ENCODE peak calls at places on chromosomes 13 and 19, in four cellular contexts. One of them, this sample, is unnamed.

GRCh38 chr13:108961542-108962125 is 332.2 kb downstream of the MYO16 start:
- DNase-seq in thoracic aorta: no peak
- DNase-seq in uterus: no peak
- DNase-seq in GM13977: peak
- DNase-seq in this sample: peak

GRCh38 chr13:80883545-80883944 is 542.6 kb upstream of the SPRY2 start:
- DNase-seq in thoracic aorta: no peak
- DNase-seq in uterus: no peak
- DNase-seq in GM13977: no peak
- DNase-seq in this sample: no peak

GRCh38 chr19:2337329-2337707 is 8.8 kb downstream of the SPPL2B start:
- DNase-seq in thoracic aorta: no peak
- DNase-seq in uterus: peak
- DNase-seq in GM13977: no peak
- DNase-seq in this sample: no peak

GRCh38 chr13:73059460-73060250 is 850 bp downstream of the KLF5 start:
- DNase-seq in GM13977: peak
- DNase-seq in thoracic aorta: no peak
- DNase-seq in uterus: peak
- DNase-seq in this sample: peak

GRCh38 chr19:39413269-39413902 is 917 bp downstream of the PLEKHG2 start:
- DNase-seq in thoracic aorta: no peak
- DNase-seq in uterus: peak
- DNase-seq in GM13977: peak
- DNase-seq in this sample: peak

GRCh38 chr19:49830766-49831165 is 12.7 kb downstream of the MED25 start:
- DNase-seq in uterus: no peak
- DNase-seq in GM13977: no peak
- DNase-seq in thoracic aorta: no peak
- DNase-seq in this sample: no peak

GRCh38 chr13:114112826-114113322 is 19.5 kb downstream of the RASA3 start:
- DNase-seq in thoracic aorta: no peak
- DNase-seq in GM13977: no peak
- DNase-seq in uterus: peak
- DNase-seq in this sample: no peak

GRCh38 chr13:60352644-60353043 is 44.4 kb upstream of the TDRD3 start:
- DNase-seq in uterus: no peak
- DNase-seq in thoracic aorta: no peak
- DNase-seq in GM13977: no peak
- DNase-seq in this sample: no peak

GRCh38 chr13:38849316-38849715 is 141.3 kb downstream of the STOML3 start:
- DNase-seq in uterus: no peak
- DNase-seq in GM13977: no peak
- DNase-seq in thoracic aorta: no peak
- DNase-seq in this sample: no peak

GRCh38 chr13:51938454-51938853 is 72.8 kb downstream of the ATP7B start:
- DNase-seq in thoracic aorta: no peak
- DNase-seq in uterus: no peak
- DNase-seq in GM13977: no peak
- DNase-seq in this sample: no peak

GRCh38 chr13:105655046-105655445 is 880.4 kb downstream of the EFNB2 start:
- DNase-seq in thoracic aorta: no peak
- DNase-seq in GM13977: no peak
- DNase-seq in uterus: no peak
- DNase-seq in this sample: no peak

DNA sequence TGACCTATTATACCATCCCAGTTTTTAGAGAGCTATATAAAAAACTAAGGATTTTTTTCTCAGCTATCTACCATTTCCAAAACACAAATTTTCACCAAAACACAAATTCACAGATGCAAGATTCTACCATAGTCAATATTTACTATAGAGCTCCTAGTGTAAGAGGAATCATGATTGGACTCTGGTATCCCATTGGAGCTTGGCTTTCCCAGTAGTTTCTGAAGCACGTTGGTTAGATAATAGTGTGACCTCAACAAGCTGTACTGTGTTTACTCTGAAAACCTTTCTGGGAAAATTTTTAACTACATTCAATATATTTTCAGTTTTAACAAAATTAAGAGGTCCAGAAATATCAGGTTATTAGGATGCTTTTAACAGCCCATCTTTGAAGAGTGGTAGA is 660.6 kb upstream of the SLC10A2 start:
- DNase-seq in uterus: no peak
- DNase-seq in GM13977: no peak
- DNase-seq in thoracic aorta: no peak
- DNase-seq in this sample: no peak
- TF ChIP-seq CTCF in uterus: no peak
- TF ChIP-seq CTCF in GM13977: no peak
- TF ChIP-seq CTCF in thoracic aorta: no peak
- TF ChIP-seq CTCF in this sample: no peak

GRCh38 chr13:41960700-41961697 is at the start of gene VWA8:
- DNase-seq in uterus: peak
- DNase-seq in GM13977: peak
- DNase-seq in thoracic aorta: peak
- DNase-seq in this sample: peak
- TF ChIP-seq CTCF in uterus: no peak
- TF ChIP-seq CTCF in GM13977: no peak
- TF ChIP-seq CTCF in thoracic aorta: no peak
- TF ChIP-seq CTCF in this sample: no peak

GRCh38 chr19:41265376-41266153 is 1.4 kb downstream of the HNRNPUL1 start:
- DNase-seq in thoracic aorta: no peak
- DNase-seq in GM13977: peak
- DNase-seq in uterus: no peak
- DNase-seq in this sample: peak

GRCh38 chr19:41264581-41265375 is 606 bp downstream of the HNRNPUL1 start:
- DNase-seq in uterus: peak
- DNase-seq in thoracic aorta: no peak
- DNase-seq in GM13977: peak
- DNase-seq in this sample: peak

GRCh38 chr19:41263850-41264580 is at the start of gene HNRNPUL1:
- DNase-seq in GM13977: peak
- DNase-seq in uterus: peak
- DNase-seq in thoracic aorta: peak
- DNase-seq in this sample: peak

GRCh38 chr19:41263042-41263849 is 926 bp upstream of the HNRNPUL1 start:
- DNase-seq in uterus: peak
- DNase-seq in thoracic aorta: peak
- DNase-seq in GM13977: peak
- DNase-seq in this sample: peak

DNA sequence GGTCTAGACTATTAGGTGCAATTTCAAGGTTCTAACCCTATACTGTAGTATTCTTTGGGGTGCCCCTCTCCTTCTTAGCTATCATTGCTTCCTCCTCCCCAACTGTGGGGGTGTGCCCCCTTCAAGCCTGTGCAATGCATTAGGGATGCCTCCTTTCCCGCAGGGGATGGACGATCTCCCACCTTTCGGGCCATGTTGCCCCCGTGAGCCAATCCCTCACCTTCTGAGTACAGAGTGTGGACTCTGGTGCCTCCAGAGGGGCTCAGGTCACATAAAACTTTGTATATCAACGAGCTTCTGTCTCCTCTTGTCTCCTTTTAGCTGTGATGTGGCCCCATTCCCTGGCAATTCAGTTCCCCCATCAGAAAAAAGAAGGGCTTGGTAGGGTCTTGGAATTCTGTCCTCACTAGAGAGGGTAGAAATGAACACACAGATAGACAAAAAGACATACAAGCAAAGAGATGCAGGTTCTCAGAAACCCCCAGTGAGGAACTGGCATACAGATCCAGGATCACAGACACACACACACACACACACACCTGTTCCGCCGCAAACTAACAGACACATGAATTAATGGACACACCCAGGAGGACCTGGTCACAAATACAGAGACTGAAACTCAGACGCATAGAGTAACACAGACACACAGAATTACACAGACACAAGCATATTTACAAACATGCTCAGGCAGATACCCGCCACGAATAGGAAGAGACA is 2.5 kb upstream of the HNRNPUL1 start:
- DNase-seq in GM13977: no peak
- DNase-seq in thoracic aorta: no peak
- DNase-seq in uterus: no peak
- DNase-seq in this sample: no peak
- TF ChIP-seq CTCF in GM13977: no peak
- TF ChIP-seq CTCF in thoracic aorta: no peak
- TF ChIP-seq CTCF in uterus: no peak
- TF ChIP-seq CTCF in this sample: no peak

GRCh38 chr13:75759531-75759930 is 123.4 kb downstream of the LMO7 start:
- DNase-seq in uterus: no peak
- DNase-seq in GM13977: no peak
- DNase-seq in thoracic aorta: no peak
- DNase-seq in this sample: no peak

GRCh38 chr13:75762066-75762937 is 126.2 kb downstream of the LMO7 start:
- DNase-seq in GM13977: peak
- DNase-seq in uterus: no peak
- DNase-seq in thoracic aorta: no peak
- DNase-seq in this sample: peak

GRCh38 chr13:75761373-75761772 is 125.2 kb downstream of the LMO7 start:
- DNase-seq in uterus: no peak
- DNase-seq in GM13977: peak
- DNase-seq in thoracic aorta: no peak
- DNase-seq in this sample: peak

GRCh38 chr13:75762967-75763366 is 126.8 kb downstream of the LMO7 start:
- DNase-seq in thoracic aorta: no peak
- DNase-seq in uterus: no peak
- DNase-seq in GM13977: no peak
- DNase-seq in this sample: no peak

DNA sequence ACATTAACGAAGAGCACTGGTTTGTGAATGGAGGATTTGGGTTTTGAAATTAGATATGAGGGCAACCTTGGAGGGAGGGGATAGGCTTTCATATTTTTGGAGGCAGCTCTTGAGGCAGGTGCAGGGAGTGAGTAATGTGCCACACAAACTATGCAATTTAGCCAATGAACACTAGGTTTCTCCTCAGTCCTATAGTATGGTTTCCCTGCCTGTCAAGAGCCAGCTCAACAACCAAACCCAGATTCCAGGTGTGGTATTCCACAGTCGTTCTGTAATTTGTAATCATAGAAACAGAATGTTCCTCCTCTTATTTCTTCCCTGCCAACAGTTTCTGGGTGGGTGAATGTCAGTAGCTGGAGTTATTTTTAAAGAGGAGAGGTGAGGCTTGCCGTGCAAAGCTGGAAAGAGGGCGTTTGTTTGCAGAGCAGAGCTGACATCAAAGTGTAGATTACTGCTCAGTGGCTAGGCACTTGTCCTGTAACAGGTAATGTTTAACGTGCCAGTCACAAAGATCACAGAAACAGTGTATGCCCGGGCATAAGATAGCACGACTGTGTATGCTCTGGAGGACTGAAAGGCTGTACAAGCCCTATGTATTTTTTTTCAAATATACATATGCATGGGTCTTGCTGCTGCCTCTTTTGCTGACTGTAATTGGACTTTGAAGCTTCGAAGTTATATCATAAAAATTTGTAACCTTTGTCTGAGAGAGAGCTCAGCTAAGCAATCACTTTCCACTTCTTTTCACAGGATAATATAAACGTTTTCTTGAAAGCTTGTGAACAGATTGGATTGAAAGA is 124.3 kb downstream of the LMO7 start:
- DNase-seq in GM13977: no peak
- DNase-seq in uterus: no peak
- DNase-seq in thoracic aorta: no peak
- DNase-seq in this sample: no peak
- TF ChIP-seq CTCF in GM13977: peak
- TF ChIP-seq CTCF in uterus: no peak
- TF ChIP-seq CTCF in thoracic aorta: no peak
- TF ChIP-seq CTCF in this sample: no peak

GRCh38 chr13:77065456-77066147 is 38.6 kb upstream of the FBXL3 start:
- DNase-seq in GM13977: no peak
- DNase-seq in thoracic aorta: no peak
- DNase-seq in uterus: no peak
- DNase-seq in this sample: no peak
- TF ChIP-seq CTCF in GM13977: no peak
- TF ChIP-seq CTCF in thoracic aorta: no peak
- TF ChIP-seq CTCF in uterus: no peak
- TF ChIP-seq CTCF in this sample: no peak

GRCh38 chr13:98771838-98772611 is 19.6 kb upstream of the SLC15A1 start:
- DNase-seq in thoracic aorta: no peak
- DNase-seq in GM13977: no peak
- DNase-seq in uterus: no peak
- DNase-seq in this sample: no peak

GRCh38 chr13:98773921-98774320 is 21.4 kb upstream of the SLC15A1 start:
- DNase-seq in thoracic aorta: no peak
- DNase-seq in GM13977: no peak
- DNase-seq in uterus: no peak
- DNase-seq in this sample: no peak

GRCh38 chr13:98775386-98775785 is 22.9 kb upstream of the SLC15A1 start:
- DNase-seq in thoracic aorta: no peak
- DNase-seq in uterus: no peak
- DNase-seq in GM13977: no peak
- DNase-seq in this sample: no peak

GRCh38 chr13:98774776-98775175 is 22.3 kb upstream of the SLC15A1 start:
- DNase-seq in thoracic aorta: no peak
- DNase-seq in uterus: no peak
- DNase-seq in GM13977: no peak
- DNase-seq in this sample: no peak

DNA sequence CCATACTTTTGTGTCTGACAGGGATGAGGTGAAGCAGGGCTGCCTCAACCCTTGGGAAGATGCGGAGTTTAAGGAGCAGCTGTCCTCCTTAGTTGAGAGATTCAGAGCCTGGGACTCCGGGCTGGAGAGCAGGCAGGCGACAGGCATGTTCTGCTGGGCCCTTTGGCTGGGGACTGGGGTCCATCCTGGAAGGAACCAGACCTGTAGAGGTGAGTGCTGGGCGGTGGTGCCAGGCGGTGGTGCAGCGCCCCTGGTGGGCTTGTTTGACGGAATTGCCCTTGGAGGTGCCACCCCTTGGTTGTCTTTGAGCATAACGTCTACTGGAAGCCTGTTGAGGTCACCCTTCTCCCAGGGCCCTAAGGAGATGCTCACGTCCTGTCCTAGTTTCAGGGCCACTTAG is 20.6 kb upstream of the SLC15A1 start:
- DNase-seq in uterus: no peak
- DNase-seq in GM13977: no peak
- DNase-seq in thoracic aorta: no peak
- DNase-seq in this sample: no peak
- TF ChIP-seq CTCF in uterus: no peak
- TF ChIP-seq CTCF in GM13977: no peak
- TF ChIP-seq CTCF in thoracic aorta: no peak
- TF ChIP-seq CTCF in this sample: no peak

GRCh38 chr13:88764103-88764502 is 1092.9 kb downstream of the SLITRK5 start:
- DNase-seq in GM13977: no peak
- DNase-seq in thoracic aorta: no peak
- DNase-seq in uterus: no peak
- DNase-seq in this sample: no peak
- TF ChIP-seq CTCF in GM13977: no peak
- TF ChIP-seq CTCF in thoracic aorta: no peak
- TF ChIP-seq CTCF in uterus: no peak
- TF ChIP-seq CTCF in this sample: no peak

DNA sequence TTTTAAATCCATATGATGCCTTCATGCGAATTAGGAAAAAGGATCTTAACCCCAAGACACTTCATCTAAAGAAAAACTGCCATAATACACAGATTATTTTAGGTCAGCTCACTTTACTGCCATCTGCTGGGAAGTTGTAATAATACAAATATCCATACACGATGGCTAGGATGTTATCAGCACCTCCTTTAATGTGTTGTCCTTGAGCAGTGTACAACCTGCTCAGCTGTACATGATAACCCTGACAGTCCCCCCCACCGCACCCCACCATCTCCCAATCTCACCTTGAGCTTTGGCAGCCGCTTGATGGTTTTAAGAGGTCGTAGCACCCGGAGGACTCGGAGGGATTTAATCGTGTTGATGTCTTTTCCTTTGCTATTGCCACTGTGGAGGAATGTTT is 112.2 kb downstream of the IER2 start:
- DNase-seq in thoracic aorta: no peak
- DNase-seq in GM13977: peak
- DNase-seq in uterus: peak
- DNase-seq in this sample: peak
- TF ChIP-seq CTCF in thoracic aorta: peak
- TF ChIP-seq CTCF in GM13977: peak
- TF ChIP-seq CTCF in uterus: peak
- TF ChIP-seq CTCF in this sample: peak